ENCODE peak calls at places on chromosomes 7 and 10, in nine cellular contexts. D is Caco-2, T is A549, J is HL-60, P is foreskin fibroblast, S is GM12865, U is AG09309, I is H1, K is fibroblast of pulmonary artery. F is an unnamed sample.

GRCh38 chr10:28077889-28078288 is 79.0 kb upstream of the ODAD2 start:
- DNase-seq in D (no peak), T (no peak), J (no peak), P (peak; percentile 67), S (no peak), U (peak; percentile 67), I (no peak), K (no peak), F (no peak)

GRCh38 chr7:68269410-68269809 is 1272.8 kb downstream of the TYW1 start:
- DNase-seq in D (no peak), T (peak; percentile 34), J (no peak), P (no peak), S (no peak), U (no peak), I (no peak), K (peak; percentile 17), F (no peak)

GRCh38 chr10:92267343-92267742 is 23.5 kb downstream of the CPEB3 start:
- DNase-seq in D (no peak), T (no peak), J (no peak), P (no peak), S (peak; percentile 42), U (no peak), I (no peak), K (no peak), F (no peak)

GRCh38 chr10:6737758-6738463 is 157.8 kb upstream of the PRKCQ start:
- DNase-seq in D (no peak), T (peak; percentile 39), J (no peak), P (peak; percentile 53), S (no peak), U (no peak), I (no peak), K (no peak), F (no peak)

GRCh38 chr7:51316666-51317581 is at the start of gene COBL:
- DNase-seq in D (peak; percentile 79), T (peak; percentile 25), J (no peak), P (no peak), S (no peak), U (no peak), I (peak; percentile 85), K (no peak), F (peak; percentile 73)

GRCh38 chr7:1922870-1923236 is 252.8 kb downstream of the ELFN1 start:
- DNase-seq in D (no peak), T (no peak), J (no peak), P (peak; percentile 30), S (no peak), U (no peak), I (no peak), K (no peak), F (no peak)

GRCh38 chr7:34333184-34333583 is 324.8 kb upstream of the NPSR1 start:
- DNase-seq in D (no peak), T (no peak), J (no peak), P (no peak), S (no peak), U (no peak), I (no peak), K (no peak), F (no peak)

GRCh38 chr7:129443612-129444011 is 9.4 kb downstream of the STRIP2 start:
- DNase-seq in D (no peak), T (no peak), J (no peak), P (no peak), S (no peak), U (no peak), I (no peak), K (no peak), F (no peak)

GRCh38 chr10:72800000-72800740 is 93.4 kb upstream of the OIT3 start:
- DNase-seq in D (no peak), T (no peak), J (no peak), P (peak; percentile 64), S (no peak), U (peak; percentile 60), I (no peak), K (peak; percentile 46), F (no peak)

GRCh38 chr7:2927592-2927991 is 83.5 kb upstream of the GNA12 start:
- DNase-seq in D (peak; percentile 25), T (no peak), J (no peak), P (no peak), S (no peak), U (no peak), I (no peak), K (no peak), F (no peak)

GRCh38 chr10:72340510-72340895 is 14.2 kb downstream of the DNAJB12 start:
- DNase-seq in D (peak; percentile 71), T (peak; percentile 56), J (no peak), P (no peak), S (peak; percentile 78), U (no peak), I (peak; percentile 96), K (peak; percentile 60), F (peak; percentile 72)

GRCh38 chr7:68535266-68535665 is 1063.0 kb upstream of the AUTS2 start:
- DNase-seq in D (no peak), T (no peak), J (no peak), P (no peak), S (no peak), U (no peak), I (no peak), K (no peak), F (no peak)

GRCh38 chr7:136868496-136869005 is at the start of gene CHRM2:
- DNase-seq in D (no peak), T (no peak), J (no peak), P (peak; percentile 48), S (no peak), U (peak; percentile 29), I (peak; percentile 56), K (peak; percentile 25), F (no peak)

GRCh38 chr10:13102002-13102794 is 2.2 kb downstream of the OPTN start:
- DNase-seq in D (no peak), T (no peak), J (no peak), P (no peak), S (peak; percentile 60), U (no peak), I (no peak), K (peak; percentile 45), F (no peak)

GRCh38 chr7:1156782-1157535 is 3.0 kb downstream of the ZFAND2A start:
- DNase-seq in D (peak; percentile 71), T (peak; percentile 71), J (no peak), P (peak; percentile 37), S (no peak), U (no peak), I (no peak), K (no peak), F (peak; percentile 66)

GRCh38 chr10:118501171-118501570 is 94.3 kb downstream of the PRLHR start:
- DNase-seq in D (no peak), T (no peak), J (no peak), P (no peak), S (no peak), U (no peak), I (peak; percentile 10), K (peak; percentile 8), F (no peak)

GRCh38 chr7:56009695-56010094 is 41.5 kb downstream of the PSPH start:
- DNase-seq in D (no peak), T (no peak), J (no peak), P (no peak), S (no peak), U (no peak), I (no peak), K (no peak), F (peak; percentile 35)

GRCh38 chr7:77813180-77813579 is 14.6 kb downstream of the PHTF2 start:
- DNase-seq in D (no peak), T (no peak), J (no peak), P (no peak), S (no peak), U (no peak), I (no peak), K (no peak), F (no peak)

GRCh38 chr7:28096713-28097112 is 83.9 kb downstream of the JAZF1 start:
- DNase-seq in D (no peak), T (peak; percentile 72), J (peak; percentile 49), P (peak; percentile 65), S (peak; percentile 56), U (no peak), I (no peak), K (peak; percentile 85), F (peak; percentile 61)

GRCh38 chr7:55973747-55974250 is 9.4 kb downstream of the NIPSNAP2 start:
- DNase-seq in D (no peak), T (no peak), J (no peak), P (no peak), S (no peak), U (no peak), I (no peak), K (no peak), F (no peak)

GRCh38 chr7:112529486-112529885 is 48.7 kb downstream of the LSMEM1 start:
- DNase-seq in D (no peak), T (no peak), J (no peak), P (peak; percentile 4), S (no peak), U (no peak), I (no peak), K (no peak), F (no peak)

GRCh38 chr10:125151824-125152634 is 8.3 kb downstream of the CTBP2 start:
- DNase-seq in D (no peak), T (no peak), J (no peak), P (no peak), S (no peak), U (no peak), I (peak; percentile 91), K (no peak), F (peak; percentile 92)

GRCh38 chr7:144063710-144064109 is 5.9 kb upstream of the OR2A25 start:
- DNase-seq in D (no peak), T (no peak), J (no peak), P (no peak), S (peak; percentile 13), U (no peak), I (peak; percentile 53), K (no peak), F (no peak)
- TF ChIP-seq CTCF in D (peak; percentile 43), T (no peak), J (no peak), P (peak; percentile 11), S (peak; percentile 38), U (peak; percentile 24), I (peak; percentile 5), K (peak; percentile 25), F (no peak)

GRCh38 chr10:79273603-79274002 is 73.7 kb upstream of the PPIF start:
- DNase-seq in D (no peak), T (no peak), J (no peak), P (no peak), S (no peak), U (no peak), I (no peak), K (no peak), F (no peak)
- H3K4me3 ChIP-seq in D (no peak overlapping the region), T (no peak overlapping the region), J (no peak overlapping the region), P (no peak overlapping the region), S (no peak overlapping the region), U (no peak overlapping the region), I (no peak overlapping the region), K (no peak overlapping the region), F (no peak overlapping the region)

GRCh38 chr10:11285171-11285570 is 267.5 kb downstream of the CELF2 start:
- DNase-seq in D (no peak), T (no peak), J (no peak), P (peak; percentile 8), S (no peak), U (no peak), I (no peak), K (no peak), F (no peak)
- TF ChIP-seq CTCF in D (no peak), T (no peak), J (no peak), P (no peak), S (no peak), U (peak; percentile 12), I (no peak), K (no peak), F (no peak)

DNA sequence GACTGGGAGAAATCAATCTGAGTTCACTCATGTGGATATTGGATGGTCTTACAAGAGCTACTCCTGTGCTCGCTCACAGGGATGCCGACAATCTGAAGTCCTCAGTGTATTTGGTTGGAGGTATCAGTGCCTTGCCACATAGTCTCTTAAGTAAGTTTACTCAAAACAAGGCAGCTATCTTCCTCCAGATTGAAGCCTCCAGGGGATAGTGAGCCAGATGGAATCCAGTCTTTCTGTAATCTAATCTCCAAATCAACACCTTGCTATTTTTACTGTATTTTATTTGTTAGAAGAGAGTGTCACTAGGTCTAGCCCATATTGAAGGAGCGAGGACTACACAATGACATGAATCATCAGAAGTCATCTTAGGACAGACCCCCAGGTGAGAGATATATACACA is 456.6 kb upstream of the POT1 start:
- DNase-seq in D (no peak), T (no peak), J (no peak), P (no peak), S (no peak), U (no peak), I (no peak), K (no peak), F (no peak)
- H3K4me3 ChIP-seq in D (no peak overlapping the region), T (no peak overlapping the region), J (no peak overlapping the region), P (no peak overlapping the region), S (no peak overlapping the region), U (no peak overlapping the region), I (no peak overlapping the region), K (no peak overlapping the region), F (no peak overlapping the region)

F was measured in mucosa of descending colon.